ENCODE peak calls at places on chromosomes 4 and X, in nine cellular contexts. D is CD8-positive, alpha-beta memory T cell; R is endodermal cell; A is NCI-H2081; I is germinal center; K is fibroblast of mammary gland; P is neural crest cell; H is HL-60; Z is effector memory CD8-positive, alpha-beta T cell. B is an unnamed sample.

GRCh38 chr4:112075129-112075753 is 70.0 kb upstream of the FAM241A start:
- DNase-seq in D (no peak), R (peak; percentile 72), A (peak; percentile 29), I (peak; percentile 43), K (peak; percentile 86), P (peak; percentile 18), H (peak; percentile 40), Z (peak; percentile 27), B (peak; percentile 43)

GRCh38 chr4:181193162-181193930 is 1049.9 kb upstream of the TENM3 start:
- DNase-seq in D (no peak), R (peak; percentile 50), A (no peak), I (no peak), K (no peak), P (no peak), H (no peak), Z (no peak), B (no peak)

GRCh38 chrX:47831788-47832187 is 4.9 kb upstream of the ZNF81 start:
- DNase-seq in D (peak; percentile 70), R (peak; percentile 82), A (peak; percentile 37), I (peak; percentile 50), K (peak; percentile 35), P (peak; percentile 27), H (peak; percentile 54), Z (peak; percentile 48), B (peak; percentile 46)

GRCh38 chrX:21972046-21972445 is 31.5 kb downstream of the SMS start:
- DNase-seq in D (no peak), R (no peak), A (no peak), I (no peak), K (no peak), P (no peak), H (no peak), Z (no peak), B (no peak)

GRCh38 chr4:176443117-176443516 is 123.4 kb downstream of the SPCS3 start:
- DNase-seq in D (no peak), R (no peak), A (no peak), I (no peak), K (peak; percentile 95), P (no peak), H (no peak), Z (no peak), B (no peak)

GRCh38 chr4:183399166-183399565 is 45.3 kb upstream of the CDKN2AIP start:
- DNase-seq in D (no peak), R (no peak), A (no peak), I (no peak), K (no peak), P (no peak), H (no peak), Z (no peak), B (no peak)

GRCh38 chr4:18155062-18156041 is 133.8 kb upstream of the LCORL start:
- DNase-seq in D (no peak), R (no peak), A (no peak), I (no peak), K (no peak), P (no peak), H (no peak), Z (no peak), B (no peak)

GRCh38 chr4:2871911-2872310 is 28.3 kb downstream of the ADD1 start:
- DNase-seq in D (no peak), R (no peak), A (no peak), I (no peak), K (no peak), P (no peak), H (peak; percentile 50), Z (no peak), B (no peak)

GRCh38 chr4:146186556-146186955 is 11.0 kb downstream of the LSM6 start:
- DNase-seq in D (no peak), R (no peak), A (no peak), I (no peak), K (no peak), P (no peak), H (no peak), Z (no peak), B (no peak)

GRCh38 chrX:29461039-29461438 is 754.3 kb upstream of the MAGEB2 start:
- DNase-seq in D (no peak), R (no peak), A (no peak), I (no peak), K (peak; percentile 6), P (no peak), H (no peak), Z (no peak), B (no peak)

GRCh38 chr4:124262211-124263179 is 450.0 kb downstream of the ANKRD50 start:
- DNase-seq in D (peak; percentile 46), R (peak; percentile 75), A (peak; percentile 75), I (peak; percentile 16), K (peak; percentile 91), P (peak; percentile 62), H (peak; percentile 62), Z (peak; percentile 3), B (peak; percentile 69)

GRCh38 chrX:112913807-112914206 is 73.2 kb upstream of the AMOT start:
- DNase-seq in D (no peak), R (no peak), A (no peak), I (no peak), K (no peak), P (no peak), H (no peak), Z (no peak), B (no peak)

GRCh38 chr4:20992002-20992401 is 291.7 kb downstream of the PACRGL start:
- DNase-seq in D (no peak), R (no peak), A (no peak), I (no peak), K (no peak), P (no peak), H (no peak), Z (no peak), B (no peak)

GRCh38 chrX:48969471-48969870 is 2.2 kb downstream of the KCND1 start:
- DNase-seq in D (no peak), R (no peak), A (no peak), I (no peak), K (no peak), P (no peak), H (no peak), Z (no peak), B (no peak)

GRCh38 chr4:180116840-180117239 is 2126.4 kb upstream of the TENM3 start:
- DNase-seq in D (no peak), R (no peak), A (no peak), I (no peak), K (no peak), P (no peak), H (no peak), Z (no peak), B (no peak)

GRCh38 chr4:132901224-132901623 is 247.9 kb upstream of the PCDH10 start:
- DNase-seq in D (no peak), R (no peak), A (no peak), I (no peak), K (no peak), P (no peak), H (no peak), Z (no peak), B (no peak)

GRCh38 chrX:51891821-51892551 is 1.4 kb upstream of the MAGED1 start:
- DNase-seq in D (no peak), R (peak; percentile 42), A (no peak), I (peak; percentile 14), K (peak; percentile 94), P (no peak), H (peak; percentile 18), Z (no peak), B (peak; percentile 10)

B was measured in endothelial cell.